ENCODE peak calls at places on chromosomes 2 and 18, in ten cellular contexts. T is progenitor cell of endocrine pancreas; L is anterior cingulate cortex; G is T follicular helper cell; X is K562; M is brain microvascular endothelial cell; K is activated effector memory CD4-positive, alpha-beta T cell treated with Interleukin-2 at 50 U/mL for 16 hours; P is astrocyte of the spinal cord; V is HTR-8/SVneo; A is left colon. C is an unnamed sample.
A peak's percentile ranks its signal among the peaks of the same experiment; 100 is the strongest.

GRCh38 chr2:207082619-207083018 is 83.1 kb downstream of the KLF7 start:
- DNase-seq in X (no peak), K (no peak), L (no peak), M (no peak), T (no peak), A (no peak), V (no peak), P (peak; percentile 55), G (no peak), C (no peak)

GRCh38 chr2:219119422-219120043 is 41.1 kb downstream of the NHEJ1 start:
- DNase-seq in T (peak; percentile 54), L (peak; percentile 39), G (peak; percentile 46), X (peak; percentile 53), A (peak; percentile 74), M (peak; percentile 56), V (peak; percentile 48), K (peak; percentile 18), P (peak; percentile 60), C (peak; percentile 36)

GRCh38 chr2:19228092-19228670 is 130.2 kb downstream of the OSR1 start:
- DNase-seq in X (no peak), T (no peak), P (no peak), A (no peak), V (no peak), M (no peak), K (no peak), G (no peak), L (no peak), C (no peak)

GRCh38 chr2:81445176-81445575 is 1140.6 kb upstream of the LRRTM1 start:
- DNase-seq in A (no peak), G (no peak), P (no peak), T (no peak), X (no peak), K (no peak), L (no peak), M (no peak), V (no peak), C (no peak)

GRCh38 chr18:70907673-70908072 is 618.8 kb downstream of the SOCS6 start:
- DNase-seq in V (no peak), G (no peak), A (no peak), K (no peak), T (no peak), M (no peak), X (no peak), P (peak; percentile 6), L (no peak), C (peak; percentile 66)

GRCh38 chr2:39728941-39729351 is 50.1 kb downstream of the THUMPD2 start:
- DNase-seq in X (peak; percentile 46), M (peak; percentile 51), A (no peak), T (peak; percentile 15), V (peak; percentile 42), G (no peak), L (no peak), K (no peak), P (peak; percentile 26), C (no peak)

GRCh38 chr18:6256521-6256920 is 158.2 kb downstream of the L3MBTL4 start:
- DNase-seq in A (no peak), V (no peak), L (peak; percentile 4), K (no peak), X (no peak), G (no peak), M (no peak), P (no peak), T (no peak), C (no peak)

GRCh38 chr2:37417321-37417720 is 72.9 kb downstream of the QPCT start:
- DNase-seq in G (no peak), V (no peak), K (no peak), A (no peak), L (no peak), X (no peak), T (no peak), P (peak; percentile 47), M (peak; percentile 36), C (no peak)

GRCh38 chr2:181281206-181281832 is 175.9 kb upstream of the ITGA4 start:
- DNase-seq in G (no peak), P (no peak), K (no peak), X (no peak), A (no peak), L (no peak), T (no peak), M (no peak), V (no peak), C (peak; percentile 73)

GRCh38 chr2:193428336-193428818 is 1233.6 kb upstream of the TMEFF2 start:
- DNase-seq in P (no peak), K (no peak), G (no peak), A (no peak), X (no peak), M (no peak), V (no peak), L (no peak), T (peak; percentile 10), C (no peak)

GRCh38 chr2:175880-176800 is 87.7 kb downstream of the SH3YL1 start:
- DNase-seq in M (no peak), P (no peak), A (no peak), X (no peak), T (no peak), G (peak; percentile 14), V (no peak), L (no peak), K (peak; percentile 53), C (no peak)

GRCh38 chr2:84904717-84905174 is 710 bp upstream of the TMSB10 start:
- DNase-seq in L (no peak), X (peak; percentile 60), V (peak; percentile 65), A (peak; percentile 92), G (no peak), T (no peak), P (peak; percentile 80), M (peak; percentile 65), K (no peak), C (no peak)

GRCh38 chr18:48050176-48050575 is 119.7 kb upstream of the SMAD2 start:
- DNase-seq in G (no peak), M (no peak), A (peak; percentile 59), P (no peak), V (no peak), K (no peak), L (no peak), T (no peak), X (no peak), C (no peak)

GRCh38 chr2:1743396-1744150 is 742 bp downstream of the PXDN start:
- DNase-seq in P (peak; percentile 67), V (no peak), G (no peak), X (no peak), A (no peak), L (no peak), M (no peak), K (no peak), T (peak; percentile 39), C (no peak)

GRCh38 chr2:136131961-136132839 is 14.3 kb upstream of the CXCR4 start:
- DNase-seq in V (no peak), L (no peak), A (no peak), K (peak; percentile 63), P (no peak), T (no peak), X (no peak), M (no peak), G (peak; percentile 71), C (no peak)

GRCh38 chr2:45643095-45643494 is 8.4 kb upstream of the PRKCE start:
- DNase-seq in M (no peak), G (no peak), T (no peak), V (no peak), P (no peak), A (no peak), K (no peak), L (no peak), X (no peak), C (no peak)

GRCh38 chr2:8638327-8638726 is 43.5 kb upstream of the ID2 start:
- DNase-seq in L (no peak), T (no peak), V (no peak), K (no peak), M (no peak), X (no peak), G (no peak), A (no peak), P (no peak), C (no peak)

GRCh38 chr2:367246-367645 is 79.4 kb upstream of the ALKAL2 start:
- DNase-seq in M (no peak), A (no peak), V (no peak), L (no peak), G (no peak), K (no peak), P (peak; percentile 3), X (no peak), T (no peak), C (no peak)

GRCh38 chr2:74864728-74865722 is 31.1 kb downstream of the HK2 start:
- DNase-seq in X (peak; percentile 42), P (peak; percentile 40), M (peak; percentile 55), L (no peak), K (no peak), G (no peak), V (peak; percentile 57), T (no peak), A (no peak), C (no peak)

GRCh38 chr2:159755788-159756187 is 42.2 kb downstream of the CD302 start:
- DNase-seq in L (no peak), K (no peak), T (no peak), A (no peak), G (no peak), P (no peak), V (peak; percentile 44), M (peak; percentile 33), X (peak; percentile 27), C (no peak)

GRCh38 chr2:190564838-190565237 is 30.3 kb upstream of the NEMP2 start:
- DNase-seq in X (no peak), A (no peak), V (no peak), T (no peak), G (no peak), M (no peak), L (no peak), P (no peak), K (no peak), C (no peak)

GRCh38 chr18:37567061-37567993 is 1.7 kb upstream of the CELF4 start:
- DNase-seq in A (no peak), T (no peak), V (no peak), L (no peak), M (no peak), G (no peak), K (no peak), X (no peak), P (no peak), C (no peak)

GRCh38 chr2:188870289-188870688 is 103.9 kb upstream of the COL3A1 start:
- DNase-seq in X (no peak), G (no peak), L (no peak), P (peak; percentile 80), M (peak; percentile 69), A (no peak), T (no peak), K (no peak), V (no peak), C (no peak)

GRCh38 chr2:168424112-168424951 is 31.7 kb upstream of the CERS6 start:
- DNase-seq in P (peak; percentile 68), V (peak; percentile 8), K (no peak), T (no peak), L (no peak), X (no peak), M (peak; percentile 27), A (no peak), G (no peak), C (no peak)

GRCh38 chr2:85131116-85131515 is 2.1 kb upstream of the TCF7L1 start:
- DNase-seq in T (no peak), K (no peak), M (no peak), L (no peak), P (peak; percentile 27), V (peak; percentile 54), G (no peak), X (no peak), A (no peak), C (no peak)

GRCh38 chr18:61579581-61579980 is 246.4 kb downstream of the CDH20 start:
- DNase-seq in L (no peak), X (no peak), K (no peak), T (no peak), A (no peak), V (no peak), M (no peak), G (no peak), P (no peak), C (no peak)

GRCh38 chr2:46025081-46025480 is 272.1 kb upstream of the EPAS1 start:
- DNase-seq in A (no peak), M (no peak), V (no peak), X (no peak), P (no peak), L (no peak), K (no peak), G (no peak), T (no peak), C (no peak)

GRCh38 chr2:64730551-64731305 is 77.0 kb upstream of the SERTAD2 start:
- DNase-seq in V (no peak), X (no peak), T (no peak), A (peak; percentile 76), L (peak; percentile 81), M (peak; percentile 38), G (peak; percentile 33), P (peak; percentile 74), K (peak; percentile 21), C (peak; percentile 90)